ENCODE peak calls at places on chromosome 1, in five cellular contexts. C is NCI-H460, W is RWPE1, S is SW480, T is T-helper 9 cell. E is an unnamed sample.

GRCh38 chr1:183593356-183593755 is 3.1 kb upstream of the NCF2 start:
- DNase-seq in C (no peak), W (no peak), T (no peak), S (no peak), E (no peak)

GRCh38 chr1:94922756-94923465 is 4.0 kb downstream of the CNN3 start:
- DNase-seq in C (no peak), S (no peak), T (no peak), W (no peak), E (no peak)

GRCh38 chr1:199859525-199859924 is 168.0 kb upstream of the NR5A2 start:
- DNase-seq in C (peak), T (no peak), S (peak), W (peak), E (no peak)

GRCh38 chr1:22398656-22399420 is 52.8 kb upstream of the ZBTB40 start:
- DNase-seq in S (peak), T (no peak), W (no peak), C (no peak), E (no peak)

GRCh38 chr1:22133928-22134324 is 9.0 kb downstream of the WNT4 start:
- DNase-seq in S (no peak), C (no peak), W (no peak), T (no peak), E (no peak)

GRCh38 chr1:184170719-184171118 is 119.2 kb downstream of the TSEN15 start:
- DNase-seq in S (no peak), T (no peak), W (no peak), C (no peak), E (no peak)

GRCh38 chr1:34009340-34009975 is 145.6 kb downstream of the HMGB4 start:
- DNase-seq in W (no peak), S (no peak), T (no peak), C (no peak), E (no peak)

GRCh38 chr1:39431927-39432326 is 59.5 kb upstream of the BMP8A start:
- DNase-seq in C (no peak), T (no peak), S (no peak), W (no peak), E (no peak)

GRCh38 chr1:196115641-196116040 is 492.6 kb downstream of the KCNT2 start:
- DNase-seq in C (peak), T (no peak), S (no peak), W (peak), E (no peak)

GRCh38 chr1:11951901-11952300 is 17.4 kb downstream of the PLOD1 start:
- DNase-seq in W (no peak), S (no peak), C (no peak), T (no peak), E (no peak)

GRCh38 chr1:98385691-98386090 is 275.8 kb upstream of the SNX7 start:
- DNase-seq in S (no peak), C (no peak), W (no peak), T (no peak), E (no peak)

GRCh38 chr1:8702848-8703810 is 114.3 kb downstream of the RERE start:
- DNase-seq in C (peak), T (peak), W (peak), S (peak), E (peak)

GRCh38 chr1:91645031-91645430 is 144.4 kb downstream of the CDC7 start:
- DNase-seq in W (no peak), S (no peak), T (no peak), C (no peak), E (no peak)

GRCh38 chr1:40059292-40059959 is 18.9 kb downstream of the CAP1 start:
- DNase-seq in T (peak), S (no peak), W (peak), C (no peak), E (no peak)

GRCh38 chr1:80066060-80066459 is 1059.5 kb upstream of the ADGRL4 start:
- DNase-seq in C (no peak), W (no peak), S (no peak), T (no peak), E (no peak)

GRCh38 chr1:226309398-226310122 is 596 bp upstream of the LIN9 start:
- DNase-seq in W (peak), C (no peak), S (peak), T (no peak), E (no peak)

GRCh38 chr1:40625076-40625475 is 40.4 kb downstream of the RIMS3 start:
- DNase-seq in W (no peak), S (peak), T (no peak), C (no peak), E (no peak)

GRCh38 chr1:65539272-65540131 is 119.0 kb downstream of the LEPR start:
- DNase-seq in W (no peak), S (no peak), C (no peak), T (no peak), E (no peak)

GRCh38 chr1:204647114-204647804 is 38.3 kb downstream of the LRRN2 start:
- DNase-seq in T (no peak), S (peak), C (peak), W (peak), E (no peak)

GRCh38 chr1:12387641-12388040 is 157.8 kb downstream of the VPS13D start:
- DNase-seq in W (no peak), S (peak), T (no peak), C (no peak), E (no peak)

GRCh38 chr1:6101826-6102225 is 56.1 kb downstream of the KCNAB2 start:
- DNase-seq in S (no peak), W (no peak), T (no peak), C (no peak), E (no peak)

GRCh38 chr1:147749792-147750191 is 10.6 kb downstream of the GJA5 start:
- DNase-seq in C (no peak), W (no peak), T (no peak), S (no peak), E (no peak)

GRCh38 chr1:53380296-53380695 is 52.4 kb upstream of the LRP8 start:
- DNase-seq in T (no peak), S (no peak), W (no peak), C (no peak), E (no peak)

GRCh38 chr1:2294033-2294640 is 66.0 kb downstream of the SKI start:
- DNase-seq in S (no peak), C (no peak), T (no peak), W (no peak), E (no peak)

GRCh38 chr1:228842094-228842775 is 107.0 kb downstream of the RHOU start:
- DNase-seq in S (peak), C (peak), T (no peak), W (peak), E (no peak)

GRCh38 chr1:229263254-229263653 is 7.7 kb upstream of the RAB4A start:
- DNase-seq in T (no peak), S (no peak), W (no peak), C (no peak), E (no peak)

GRCh38 chr1:165897326-165898303 is 70.2 kb downstream of the UCK2 start:
- DNase-seq in T (no peak), C (no peak), S (no peak), W (no peak), E (no peak)

GRCh38 chr1:60865146-60865545 is 217.2 kb upstream of the NFIA start:
- DNase-seq in C (no peak), W (no peak), T (no peak), S (no peak), E (no peak)

GRCh38 chr1:8677782-8678181 is 139.7 kb downstream of the RERE start:
- DNase-seq in S (no peak), T (no peak), C (no peak), W (no peak), E (no peak)

GRCh38 chr1:161739865-161740566 is 9.6 kb upstream of the DUSP12 start:
- DNase-seq in C (no peak), S (no peak), T (no peak), W (no peak), E (no peak)

GRCh38 chr1:177281901-177282300 is 111.1 kb downstream of the BRINP2 start:
- DNase-seq in S (no peak), W (no peak), T (no peak), C (no peak), E (no peak)

GRCh38 chr1:19044975-19045831 is 88.7 kb upstream of the IFFO2 start:
- DNase-seq in C (no peak), W (no peak), T (no peak), S (no peak), E (no peak)

GRCh38 chr1:108598340-108598739 is 38.4 kb downstream of the EEIG2 start:
- DNase-seq in C (no peak), S (no peak), T (no peak), W (no peak), E (no peak)

GRCh38 chr1:227890451-227891222 is 57.1 kb downstream of the WNT9A start:
- DNase-seq in S (no peak), C (no peak), W (no peak), T (no peak), E (no peak)

GRCh38 chr1:62530516-62531154 is 66.7 kb upstream of the ANGPTL3 start:
- DNase-seq in T (no peak), C (peak), W (peak), S (peak), E (no peak)

GRCh38 chr1:26996665-26997064 is 3.2 kb downstream of the TRNP1 start:
- DNase-seq in T (no peak), W (no peak), S (no peak), C (no peak), E (no peak)

GRCh38 chr1:3928622-3929021 is 28.6 kb upstream of the C1orf174 start:
- DNase-seq in T (no peak), C (no peak), S (no peak), W (no peak), E (no peak)

E was measured in T-helper 1 cell.